ENCODE peak calls at places on chromosomes 6 and 20, in four cellular contexts. X, T, O and Y are unnamed samples.

GRCh38 chr6:13152804-13153203 is 175.5 kb downstream of the TBC1D7 start:
- DNase-seq in T (no peak), O (no peak), X (no peak), Y (no peak)

GRCh38 chr6:128600397-128600951 is 80.1 kb upstream of the PTPRK start:
- DNase-seq in O (no peak), T (no peak), X (no peak), Y (no peak)

GRCh38 chr6:117536317-117536716 is 53.8 kb downstream of the DCBLD1 start:
- DNase-seq in O (no peak), T (no peak), X (no peak), Y (no peak)

GRCh38 chr6:117399924-117400323 is 25.8 kb downstream of the ROS1 start:
- DNase-seq in X (no peak), O (no peak), T (no peak), Y (no peak)

GRCh38 chr6:75098709-75099108 is 107.1 kb downstream of the COL12A1 start:
- DNase-seq in X (peak), T (no peak), O (no peak), Y (no peak)

GRCh38 chr6:157964139-157964538 is 17.5 kb upstream of the SYNJ2 start:
- DNase-seq in X (no peak), T (peak), O (no peak), Y (no peak)

GRCh38 chr6:22399693-22400092 is 102.9 kb upstream of the PRL start:
- DNase-seq in X (no peak), T (no peak), O (no peak), Y (no peak)

GRCh38 chr6:149566372-149567193 is at the start of gene GINM1:
- DNase-seq in X (peak), T (peak), O (peak), Y (peak)

GRCh38 chr20:41407617-41408016 is 41.0 kb upstream of the EMILIN3 start:
- DNase-seq in X (no peak), T (no peak), O (no peak), Y (no peak)

GRCh38 chr6:3669916-3670315 is 81.6 kb downstream of the PXDC1 start:
- DNase-seq in O (no peak), T (peak), X (no peak), Y (no peak)

GRCh38 chr6:168437751-168438150 is 3.2 kb upstream of the SMOC2 start:
- DNase-seq in X (no peak), O (no peak), T (no peak), Y (no peak)

GRCh38 chr6:3324262-3324942 is 65.7 kb downstream of the PSMG4 start:
- DNase-seq in O (no peak), T (no peak), X (no peak), Y (peak)

GRCh38 chr20:4304601-4305000 is 289.2 kb upstream of the RNF24 start:
- DNase-seq in T (no peak), O (no peak), X (no peak), Y (no peak)

GRCh38 chr20:50744143-50744792 is 12.9 kb downstream of the PARD6B start:
- DNase-seq in X (peak), O (no peak), T (no peak), Y (no peak)

GRCh38 chr6:160069050-160069454 is 52.6 kb upstream of the SLC22A1 start:
- DNase-seq in O (no peak), X (no peak), T (peak), Y (peak)

GRCh38 chr6:147046131-147046530 is 158.1 kb upstream of the STXBP5 start:
- DNase-seq in O (no peak), T (no peak), X (no peak), Y (no peak)

GRCh38 chr6:112030206-112030932 is 23.5 kb upstream of the CCN6 start:
- DNase-seq in X (no peak), T (no peak), O (no peak), Y (no peak)

GRCh38 chr6:110491644-110492317 is 15.4 kb upstream of the SLC22A16 start:
- DNase-seq in X (no peak), O (no peak), T (no peak), Y (no peak)